ENCODE peak calls at places on chromosomes 1 and 21, in four cellular contexts. One of them, this sample, is unnamed.

GRCh38 chr1:221791846-221792245 is 50.0 kb upstream of the DUSP10 start:
- DNase-seq in breast epithelium: no peak
- DNase-seq in transverse colon: no peak
- DNase-seq in K562: no peak
- DNase-seq in this sample: no peak

GRCh38 chr1:58555393-58555792 is 8.9 kb upstream of the OMA1 start:
- DNase-seq in K562: no peak
- DNase-seq in breast epithelium: no peak
- DNase-seq in transverse colon: no peak
- DNase-seq in this sample: no peak

GRCh38 chr1:150484861-150485260 is 2.4 kb upstream of the TARS2 start:
- DNase-seq in transverse colon: no peak
- DNase-seq in K562: peak; percentile 72
- DNase-seq in breast epithelium: no peak
- DNase-seq in this sample: no peak

GRCh38 chr1:155051777-155052398 is 772 bp downstream of the ADAM15 start:
- DNase-seq in transverse colon: peak; percentile 69
- DNase-seq in breast epithelium: no peak
- DNase-seq in K562: no peak
- DNase-seq in this sample: no peak

GRCh38 chr1:41361495-41362356 is 492 bp downstream of the FOXO6 start:
- DNase-seq in K562: no peak
- DNase-seq in breast epithelium: no peak
- DNase-seq in transverse colon: no peak
- DNase-seq in this sample: no peak

GRCh38 chr21:41953249-41953830 is 478 bp downstream of the C2CD2 start:
- DNase-seq in transverse colon: peak; percentile 26
- DNase-seq in breast epithelium: no peak
- DNase-seq in K562: peak; percentile 59
- DNase-seq in this sample: no peak

GRCh38 chr1:237171564-237172485 is 129.8 kb downstream of the RYR2 start:
- DNase-seq in breast epithelium: no peak
- DNase-seq in K562: no peak
- DNase-seq in transverse colon: no peak
- DNase-seq in this sample: no peak

GRCh38 chr1:33182452-33182851 is 609 bp upstream of the TRIM62 start:
- DNase-seq in transverse colon: no peak
- DNase-seq in K562: peak; percentile 20
- DNase-seq in breast epithelium: no peak
- DNase-seq in this sample: no peak

GRCh38 chr1:205532026-205532891 is 27.8 kb downstream of the CDK18 start:
- DNase-seq in breast epithelium: no peak
- DNase-seq in K562: no peak
- DNase-seq in transverse colon: no peak
- DNase-seq in this sample: no peak

GRCh38 chr1:218480137-218480536 is 135.0 kb downstream of the TGFB2 start:
- DNase-seq in breast epithelium: no peak
- DNase-seq in transverse colon: no peak
- DNase-seq in K562: no peak
- DNase-seq in this sample: no peak

GRCh38 chr1:218481116-218481775 is 136.1 kb downstream of the TGFB2 start:
- DNase-seq in transverse colon: no peak
- DNase-seq in K562: no peak
- DNase-seq in breast epithelium: no peak
- DNase-seq in this sample: no peak

GRCh38 chr1:218482683-218483082 is 137.5 kb downstream of the TGFB2 start:
- DNase-seq in K562: no peak
- DNase-seq in transverse colon: no peak
- DNase-seq in breast epithelium: no peak
- DNase-seq in this sample: no peak

GRCh38 chr1:218479436-218480115 is 134.4 kb downstream of the TGFB2 start:
- DNase-seq in transverse colon: no peak
- DNase-seq in K562: no peak
- DNase-seq in breast epithelium: no peak
- DNase-seq in this sample: no peak

DNA sequence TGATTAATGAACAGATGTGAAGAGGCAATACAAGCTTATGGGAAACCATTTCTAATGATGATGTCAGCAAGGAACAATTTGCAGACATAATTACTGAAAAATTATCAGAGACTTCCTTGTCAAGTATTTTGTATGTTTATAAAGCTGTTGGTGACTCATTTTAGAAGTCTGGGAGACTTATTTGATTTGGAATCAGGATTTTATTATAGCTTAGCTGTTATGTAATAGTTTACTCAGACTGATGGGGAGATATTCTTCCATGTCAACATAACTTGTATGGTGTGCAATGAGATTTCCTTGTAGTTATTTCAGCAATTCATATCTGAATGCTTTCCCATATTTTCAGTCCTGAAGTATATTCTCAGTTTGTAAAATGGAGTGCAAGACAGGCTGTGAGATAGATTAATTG is 135.6 kb downstream of the TGFB2 start:
- DNase-seq in K562: no peak
- DNase-seq in transverse colon: no peak
- DNase-seq in breast epithelium: no peak
- DNase-seq in this sample: no peak
- TF ChIP-seq POLR2A in K562: no peak
- TF ChIP-seq POLR2A in transverse colon: no peak
- TF ChIP-seq POLR2A in breast epithelium: no peak
- TF ChIP-seq POLR2A in this sample: no peak

GRCh38 chr21:16419188-16419874 is 689.5 kb downstream of the USP25 start:
- DNase-seq in breast epithelium: peak; percentile 52
- DNase-seq in K562: no peak
- DNase-seq in transverse colon: peak; percentile 12
- DNase-seq in this sample: no peak
- TF ChIP-seq POLR2AphosphoS5 in breast epithelium: no peak
- TF ChIP-seq POLR2AphosphoS5 in K562: no peak
- TF ChIP-seq POLR2AphosphoS5 in transverse colon: no peak
- TF ChIP-seq POLR2AphosphoS5 in this sample: no peak

DNA sequence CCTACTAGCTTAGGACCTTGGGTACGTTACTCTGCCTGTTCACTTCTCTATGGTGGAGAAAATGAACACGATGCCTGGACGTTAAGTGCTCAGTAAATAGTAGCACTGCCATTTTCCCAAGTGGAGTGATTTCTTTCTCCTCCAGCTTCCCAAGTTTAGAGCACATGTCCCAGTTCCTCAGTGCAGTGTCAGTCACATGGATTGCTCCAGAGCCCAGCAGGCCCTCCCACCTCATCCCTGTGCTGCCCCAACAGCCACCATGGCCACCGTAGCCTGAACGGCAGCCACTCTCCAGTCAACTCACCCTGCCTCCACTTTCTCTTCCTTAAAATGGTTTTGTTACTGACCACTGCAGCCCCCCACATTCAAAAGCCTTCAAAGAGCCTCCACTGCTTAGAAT is 8.5 kb downstream of the STMN1 start:
- DNase-seq in transverse colon: no peak
- DNase-seq in K562: no peak
- DNase-seq in breast epithelium: no peak
- DNase-seq in this sample: no peak
- TF ChIP-seq POLR2A in transverse colon: no peak
- TF ChIP-seq POLR2A in K562: peak; percentile 44
- TF ChIP-seq POLR2A in breast epithelium: no peak
- TF ChIP-seq POLR2A in this sample: no peak

GRCh38 chr1:200493344-200493743 is 83.5 kb upstream of the ZNF281 start:
- DNase-seq in K562: no peak
- DNase-seq in breast epithelium: no peak
- DNase-seq in transverse colon: no peak
- DNase-seq in this sample: no peak
- TF ChIP-seq POLR2AphosphoS5 in K562: no peak
- TF ChIP-seq POLR2AphosphoS5 in breast epithelium: no peak
- TF ChIP-seq POLR2AphosphoS5 in transverse colon: no peak
- TF ChIP-seq POLR2AphosphoS5 in this sample: no peak

GRCh38 chr1:183180213-183180612 is 5.9 kb upstream of the LAMC2 start:
- DNase-seq in K562: no peak
- DNase-seq in transverse colon: peak; percentile 40
- DNase-seq in breast epithelium: no peak
- DNase-seq in this sample: no peak

GRCh38 chr1:183185941-183186490 is at the start of gene LAMC2:
- DNase-seq in breast epithelium: peak; percentile 71
- DNase-seq in K562: no peak
- DNase-seq in transverse colon: peak; percentile 77
- DNase-seq in this sample: no peak

GRCh38 chr1:183175631-183176030 is 10.4 kb upstream of the LAMC2 start:
- DNase-seq in breast epithelium: no peak
- DNase-seq in transverse colon: no peak
- DNase-seq in K562: no peak
- DNase-seq in this sample: no peak

GRCh38 chr1:183178490-183178889 is 7.6 kb upstream of the LAMC2 start:
- DNase-seq in breast epithelium: no peak
- DNase-seq in transverse colon: no peak
- DNase-seq in K562: no peak
- DNase-seq in this sample: no peak

DNA sequence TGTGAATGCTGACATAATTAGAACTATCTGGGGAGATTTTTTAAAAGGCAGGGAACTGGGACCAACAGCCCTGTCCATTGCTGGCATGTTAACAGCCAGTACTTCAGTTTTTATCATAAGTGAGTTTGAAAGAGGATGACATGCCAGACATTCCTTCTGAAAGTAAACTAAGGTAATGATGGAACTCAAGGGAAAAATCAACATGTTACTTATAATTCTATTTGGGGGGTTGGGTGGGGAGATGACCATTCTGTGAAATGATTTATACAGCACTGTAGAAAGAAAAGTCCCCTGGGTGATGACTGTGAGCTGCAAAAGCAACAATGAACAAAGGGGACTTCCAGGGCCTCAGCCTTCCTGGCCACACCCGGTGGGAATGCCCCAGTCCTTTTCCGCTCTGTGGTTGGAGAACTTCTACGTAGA is 5.4 kb upstream of the LAMC2 start:
- DNase-seq in K562: no peak
- DNase-seq in transverse colon: peak; percentile 18
- DNase-seq in breast epithelium: no peak
- DNase-seq in this sample: no peak
- TF ChIP-seq POLR2A in K562: no peak
- TF ChIP-seq POLR2A in transverse colon: no peak
- TF ChIP-seq POLR2A in breast epithelium: no peak
- TF ChIP-seq POLR2A in this sample: no peak

DNA sequence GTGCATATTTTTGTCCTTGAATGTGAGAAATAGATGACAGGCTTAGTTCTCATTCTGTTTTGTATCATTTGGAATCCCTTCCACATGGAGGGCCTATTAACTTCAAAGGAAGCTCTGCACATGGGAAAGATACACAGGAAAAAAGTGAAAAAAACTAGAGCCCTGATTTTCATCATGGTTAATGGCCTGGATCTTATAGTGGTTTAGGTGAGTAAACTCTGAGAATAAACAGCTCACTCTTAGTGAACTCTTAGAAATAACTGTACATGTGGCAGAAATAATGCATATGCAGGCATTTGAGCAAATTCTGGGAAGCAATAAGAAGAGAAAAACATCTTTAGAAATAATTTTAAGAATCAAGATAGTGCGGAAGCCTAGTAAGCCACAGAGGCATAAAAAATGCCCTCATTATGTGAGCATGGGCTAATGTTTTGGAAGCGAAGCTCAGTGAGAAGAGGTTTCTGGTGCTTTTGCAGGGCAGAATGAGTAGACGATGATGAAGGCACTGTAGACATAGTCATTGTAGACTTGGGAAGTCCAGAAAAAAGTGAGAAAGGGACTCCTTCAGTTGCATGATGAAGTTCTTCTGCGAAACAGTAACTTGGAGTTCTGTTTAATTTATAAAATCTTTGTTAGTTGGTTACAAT is 279.9 kb downstream of the DNM3 start:
- DNase-seq in transverse colon: no peak
- DNase-seq in breast epithelium: no peak
- DNase-seq in K562: no peak
- DNase-seq in this sample: no peak
- TF ChIP-seq POLR2AphosphoS5 in transverse colon: no peak
- TF ChIP-seq POLR2AphosphoS5 in breast epithelium: no peak
- TF ChIP-seq POLR2AphosphoS5 in K562: no peak
- TF ChIP-seq POLR2AphosphoS5 in this sample: no peak

GRCh38 chr1:151512801-151513625 is 1.8 kb downstream of the CGN start:
- DNase-seq in transverse colon: peak; percentile 86
- DNase-seq in breast epithelium: peak; percentile 86
- DNase-seq in K562: no peak
- DNase-seq in this sample: no peak
- TF ChIP-seq POLR2A in transverse colon: peak; percentile 88
- TF ChIP-seq POLR2A in breast epithelium: no peak
- TF ChIP-seq POLR2A in K562: no peak
- TF ChIP-seq POLR2A in this sample: no peak

DNA sequence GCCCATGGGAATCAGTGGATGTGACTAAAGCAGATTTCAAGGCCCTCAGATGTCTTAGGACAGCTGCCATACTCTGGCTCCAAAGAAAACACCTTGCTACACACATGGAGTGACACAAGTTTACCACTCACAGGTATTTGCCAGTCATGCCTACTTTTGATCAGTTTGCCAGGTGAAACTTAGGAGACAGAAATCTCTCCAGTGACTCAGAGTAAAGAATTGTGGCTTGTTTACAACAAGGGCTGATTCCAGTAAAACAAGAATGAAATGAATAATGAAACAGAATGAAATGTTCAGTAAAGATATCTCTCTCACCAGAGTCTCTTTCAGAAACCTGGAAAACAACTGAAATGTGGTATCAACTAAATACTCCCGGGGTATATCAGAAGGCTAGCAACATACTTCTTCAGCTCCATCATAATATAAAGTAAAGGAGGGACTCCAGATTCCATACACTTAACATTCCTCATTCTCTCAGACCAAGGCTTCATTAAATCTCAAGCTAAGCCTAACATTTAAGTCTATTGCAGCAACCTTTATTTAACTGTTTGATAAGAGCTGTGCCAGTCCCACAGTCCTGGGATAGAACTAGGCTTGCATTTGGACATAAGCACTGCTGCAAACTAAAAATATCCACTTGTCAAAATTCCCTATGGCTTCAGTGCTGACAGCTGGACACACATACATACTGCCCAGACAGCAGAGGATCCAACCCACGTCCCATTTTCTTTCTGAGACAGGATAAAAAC is 143.3 kb downstream of the SIPA1L2 start:
- DNase-seq in transverse colon: no peak
- DNase-seq in breast epithelium: no peak
- DNase-seq in K562: no peak
- DNase-seq in this sample: no peak
- TF ChIP-seq POLR2AphosphoS5 in transverse colon: no peak
- TF ChIP-seq POLR2AphosphoS5 in breast epithelium: no peak
- TF ChIP-seq POLR2AphosphoS5 in K562: no peak
- TF ChIP-seq POLR2AphosphoS5 in this sample: no peak

This sample was measured in GM12891.